ENCODE peak calls at places on chromosomes 13 and 19, in seven cellular contexts. S is neuronal stem cell, X is upper lobe of right lung, A is OCI-LY7, H is K562, P is A549, O is body of pancreas. J is an unnamed sample.

GRCh38 chr13:110471156-110471832 is 90.2 kb downstream of the RAB20 start:
- DNase-seq in H (no peak), A (no peak), P (no peak), O (no peak), X (peak; percentile 77), S (no peak), J (no peak)

GRCh38 chr19:10228393-10228792 is 2.7 kb downstream of the S1PR2 start:
- DNase-seq in H (no peak), X (no peak), S (no peak), P (no peak), A (peak; percentile 54), O (no peak), J (no peak)

GRCh38 chr13:31172535-31172934 is 10.8 kb upstream of the HSPH1 start:
- DNase-seq in X (no peak), H (no peak), P (peak; percentile 27), O (no peak), S (no peak), A (no peak), J (no peak)

GRCh38 chr13:102291587-102292218 is 110.1 kb downstream of the FGF14 start:
- DNase-seq in A (no peak), S (no peak), H (no peak), X (no peak), O (no peak), P (no peak), J (peak; percentile 25)

GRCh38 chr19:12733907-12734214 is 623 bp downstream of the TRIR start:
- DNase-seq in O (no peak), S (no peak), X (no peak), H (no peak), P (no peak), A (no peak), J (no peak)

GRCh38 chr13:102599451-102600012 is 2.7 kb downstream of the TPP2 start:
- DNase-seq in X (no peak), S (no peak), P (no peak), O (no peak), H (no peak), A (no peak), J (no peak)

GRCh38 chr13:79659161-79659560 is 178.2 kb downstream of the NDFIP2 start:
- DNase-seq in S (peak; percentile 24), O (no peak), X (no peak), H (no peak), P (no peak), A (no peak), J (peak; percentile 92)

GRCh38 chr19:18895038-18895827 is 725 bp downstream of the CERS1 start:
- DNase-seq in O (no peak), S (peak; percentile 65), X (no peak), P (peak; percentile 66), A (peak; percentile 34), H (peak; percentile 71), J (no peak)

GRCh38 chr19:4367781-4368127 is 24.4 kb downstream of the MPND start:
- DNase-seq in S (no peak), X (no peak), A (no peak), O (no peak), H (no peak), P (no peak), J (no peak)

GRCh38 chr19:44620667-44621066 is 7.3 kb downstream of the IGSF23 start:
- DNase-seq in O (no peak), S (no peak), A (no peak), H (no peak), P (no peak), X (no peak), J (no peak)

GRCh38 chr13:20157387-20157786 is 3.5 kb downstream of the GJA3 start:
- DNase-seq in X (no peak), P (no peak), S (no peak), O (no peak), A (no peak), H (no peak), J (peak; percentile 40)

GRCh38 chr13:39888865-39889810 is 233.7 kb downstream of the COG6 start:
- DNase-seq in X (no peak), A (no peak), P (no peak), H (no peak), S (no peak), O (no peak), J (no peak)

GRCh38 chr19:1401138-1401888 is at the start of gene GAMT:
- DNase-seq in S (peak; percentile 46), O (peak; percentile 55), A (peak; percentile 62), P (no peak), H (peak; percentile 89), X (no peak), J (peak; percentile 68)

GRCh38 chr13:76349700-76350099 is 536.5 kb downstream of the KCTD12 start:
- DNase-seq in A (no peak), X (no peak), O (no peak), S (no peak), P (no peak), H (no peak), J (no peak)

GRCh38 chr19:46635920-46636761 is at the start of gene GNG8:
- DNase-seq in O (no peak), P (no peak), H (peak; percentile 78), S (no peak), A (no peak), X (no peak), J (no peak)

GRCh38 chr13:62682788-62683187 is 1267.1 kb upstream of the PCDH20 start:
- DNase-seq in S (no peak), A (no peak), H (no peak), P (no peak), X (no peak), O (no peak), J (no peak)

GRCh38 chr13:76222511-76222910 is 586.4 kb downstream of the LMO7 start:
- DNase-seq in X (no peak), S (no peak), H (no peak), O (no peak), A (no peak), P (no peak), J (no peak)

GRCh38 chr13:91520952-91521351 is 122.5 kb downstream of the GPC5 start:
- DNase-seq in O (no peak), P (no peak), X (no peak), A (no peak), H (no peak), S (no peak), J (no peak)

GRCh38 chr13:30257433-30258099 is 49.8 kb downstream of the KATNAL1 start:
- DNase-seq in A (peak; percentile 54), S (peak; percentile 46), O (no peak), X (no peak), P (no peak), H (no peak), J (no peak)

GRCh38 chr19:38644719-38645118 is 2.7 kb upstream of the ACTN4 start:
- DNase-seq in X (no peak), A (no peak), O (no peak), H (no peak), P (no peak), S (no peak), J (no peak)

GRCh38 chr19:38648789-38649304 is 1.4 kb downstream of the ACTN4 start:
- DNase-seq in S (no peak), P (no peak), H (no peak), A (no peak), O (no peak), X (no peak), J (no peak)

GRCh38 chr19:38647966-38648788 is 728 bp downstream of the ACTN4 start:
- DNase-seq in P (no peak), A (no peak), S (no peak), H (no peak), O (no peak), X (no peak), J (no peak)

GRCh38 chr19:38649305-38650179 is 2.1 kb downstream of the ACTN4 start:
- DNase-seq in S (no peak), O (peak; percentile 70), A (no peak), H (no peak), X (peak; percentile 72), P (peak; percentile 89), J (no peak)

GRCh38 chr19:38647368-38647965 is at the start of gene ACTN4:
- DNase-seq in O (peak; percentile 100), X (peak; percentile 100), A (peak; percentile 97), P (peak; percentile 99), H (peak; percentile 98), S (peak; percentile 98), J (peak; percentile 98)
- H3K27ac ChIP-seq in O (peak within 1 kb of the TSS; percentile 95), X (peak within 1 kb of the TSS; percentile 80), A (peak within 1 kb of the TSS; percentile 35), P (peak within 1 kb of the TSS; percentile 87), H (peak within 1 kb of the TSS; percentile 83), S (peak within 1 kb of the TSS; percentile 80), J (peak within 1 kb of the TSS; percentile 93)

GRCh38 chr19:58209577-58209976 is 19.1 kb upstream of the ZNF544 start:
- DNase-seq in P (no peak), X (no peak), O (no peak), H (no peak), A (no peak), S (no peak), J (no peak)

GRCh38 chr19:58203814-58204475 is 21.1 kb downstream of the ZNF274 start:
- DNase-seq in X (no peak), A (no peak), H (no peak), O (no peak), P (no peak), S (no peak), J (no peak)

DNA sequence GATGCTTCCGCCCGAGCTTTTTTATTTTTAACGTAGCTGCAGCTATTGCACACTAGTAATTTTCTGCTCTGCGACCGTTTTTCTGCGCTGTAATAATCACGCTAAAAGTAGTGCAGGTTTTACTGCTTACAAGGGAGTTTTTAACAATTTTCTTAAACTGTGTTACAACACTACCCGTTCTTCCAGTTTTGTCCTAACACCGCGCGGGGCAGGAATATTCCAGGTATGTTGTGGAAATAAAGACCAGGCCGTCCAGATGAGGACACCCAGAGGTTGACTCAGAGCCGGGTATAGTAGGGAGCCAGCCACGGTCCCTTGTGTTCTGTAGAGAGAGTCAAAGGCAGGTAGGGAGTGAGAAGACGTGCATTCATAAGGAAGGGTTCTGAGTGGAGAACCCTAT is 21.7 kb downstream of the ZNF274 start:
- DNase-seq in P (no peak), O (no peak), H (no peak), A (no peak), S (no peak), X (no peak), J (no peak)
- H3K9me3 ChIP-seq in P (peaks cover 99% of the 10 kb centered on the region), O (peaks cover 99% of the 10 kb centered on the region), H (peaks cover 59% of the 10 kb centered on the region), A (peaks cover 49% of the 10 kb centered on the region), S (peaks cover 100% of the 10 kb centered on the region), X (peaks cover 100% of the 10 kb centered on the region), J (peaks cover 78% of the 10 kb centered on the region)

GRCh38 chr13:113304121-113304520 is 7.1 kb downstream of the LAMP1 start:
- DNase-seq in A (no peak), S (no peak), O (no peak), P (no peak), X (no peak), H (no peak), J (no peak)
- H3K27ac ChIP-seq in A (no peak overlapping the region), S (no peak overlapping the region), O (no peak overlapping the region), P (no peak overlapping the region), X (no peak overlapping the region), H (no peak overlapping the region), J (no peak overlapping the region)

GRCh38 chr19:51944798-51945552 is 17.7 kb downstream of the ZNF613 start:
- DNase-seq in P (no peak), S (no peak), O (no peak), A (no peak), H (no peak), X (no peak), J (no peak)

GRCh38 chr19:51948979-51949378 is 21.7 kb downstream of the ZNF613 start:
- DNase-seq in H (no peak), S (no peak), O (no peak), P (no peak), X (no peak), A (no peak), J (peak; percentile 14)

DNA sequence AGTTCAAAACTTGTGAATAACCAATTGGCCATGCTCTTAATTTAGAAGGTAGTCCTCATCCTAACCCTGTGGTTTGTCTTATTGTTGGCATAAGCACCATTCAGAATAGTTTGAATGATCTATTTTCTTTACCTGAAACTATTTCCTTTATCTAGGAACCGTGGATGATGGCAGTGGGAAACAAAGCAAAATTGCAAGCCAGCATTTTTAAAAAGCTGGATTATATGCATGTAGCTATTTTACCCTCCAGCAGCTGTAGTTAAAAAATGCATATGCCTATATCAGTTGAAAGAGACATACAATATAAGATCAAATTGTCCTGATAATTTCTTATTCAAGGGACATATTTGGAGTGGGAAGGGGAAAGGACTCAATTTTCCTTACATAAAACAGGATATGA is 19.3 kb downstream of the ZNF613 start:
- DNase-seq in S (no peak), X (no peak), A (no peak), H (no peak), O (no peak), P (no peak), J (no peak)
- H3K9me3 ChIP-seq in S (peaks cover 75% of the 10 kb centered on the region), X (peaks cover 79% of the 10 kb centered on the region), A (peaks cover 28% of the 10 kb centered on the region), H (peaks cover 27% of the 10 kb centered on the region), O (peaks cover 80% of the 10 kb centered on the region), P (peaks cover 95% of the 10 kb centered on the region), J (peaks cover 76% of the 10 kb centered on the region)